ENCODE peak calls at places on chromosomes 6 and 20, in eight cellular contexts. One of them, this sample, is unnamed.

GRCh38 chr6:130365166-130366010 is 429 bp upstream of the TMEM200A start:
- DNase-seq in MM.1S: no peak
- DNase-seq in OCI-LY7: no peak
- DNase-seq in GM23248: peak
- DNase-seq in GM23338: peak
- DNase-seq in PC-3: peak
- DNase-seq in SK-N-SH: peak
- DNase-seq in neural progenitor cell: peak
- DNase-seq in this sample: peak

GRCh38 chr20:61722146-61722678 is 343.5 kb downstream of the TAF4 start:
- DNase-seq in GM23248: no peak
- DNase-seq in PC-3: no peak
- DNase-seq in MM.1S: no peak
- DNase-seq in OCI-LY7: no peak
- DNase-seq in SK-N-SH: peak
- DNase-seq in neural progenitor cell: no peak
- DNase-seq in GM23338: no peak
- DNase-seq in this sample: no peak

GRCh38 chr6:8627085-8627861 is 191.9 kb upstream of the SLC35B3 start:
- DNase-seq in neural progenitor cell: no peak
- DNase-seq in PC-3: peak
- DNase-seq in OCI-LY7: no peak
- DNase-seq in GM23248: peak
- DNase-seq in SK-N-SH: no peak
- DNase-seq in GM23338: no peak
- DNase-seq in MM.1S: no peak
- DNase-seq in this sample: peak

GRCh38 chr20:10390709-10391108 is 43.3 kb downstream of the MKKS start:
- DNase-seq in PC-3: no peak
- DNase-seq in GM23338: no peak
- DNase-seq in SK-N-SH: no peak
- DNase-seq in MM.1S: no peak
- DNase-seq in GM23248: no peak
- DNase-seq in OCI-LY7: no peak
- DNase-seq in neural progenitor cell: no peak
- DNase-seq in this sample: no peak

GRCh38 chr20:63127700-63128364 is 88.1 kb downstream of the YTHDF1 start:
- DNase-seq in GM23338: no peak
- DNase-seq in GM23248: no peak
- DNase-seq in SK-N-SH: no peak
- DNase-seq in PC-3: no peak
- DNase-seq in OCI-LY7: no peak
- DNase-seq in neural progenitor cell: no peak
- DNase-seq in MM.1S: no peak
- DNase-seq in this sample: no peak

GRCh38 chr6:88174906-88175305 is 8.8 kb upstream of the CNR1 start:
- DNase-seq in OCI-LY7: peak
- DNase-seq in neural progenitor cell: no peak
- DNase-seq in SK-N-SH: no peak
- DNase-seq in PC-3: no peak
- DNase-seq in MM.1S: no peak
- DNase-seq in GM23338: no peak
- DNase-seq in GM23248: no peak
- DNase-seq in this sample: no peak

GRCh38 chr6:146027586-146028249 is 1.1 kb upstream of the GRM1 start:
- DNase-seq in OCI-LY7: no peak
- DNase-seq in MM.1S: no peak
- DNase-seq in GM23248: peak
- DNase-seq in neural progenitor cell: peak
- DNase-seq in PC-3: no peak
- DNase-seq in GM23338: peak
- DNase-seq in SK-N-SH: peak
- DNase-seq in this sample: no peak

GRCh38 chr6:36245572-36246031 is 24.3 kb upstream of the PNPLA1 start:
- DNase-seq in neural progenitor cell: peak
- DNase-seq in GM23338: peak
- DNase-seq in SK-N-SH: peak
- DNase-seq in GM23248: no peak
- DNase-seq in PC-3: no peak
- DNase-seq in OCI-LY7: peak
- DNase-seq in MM.1S: no peak
- DNase-seq in this sample: peak

DNA sequence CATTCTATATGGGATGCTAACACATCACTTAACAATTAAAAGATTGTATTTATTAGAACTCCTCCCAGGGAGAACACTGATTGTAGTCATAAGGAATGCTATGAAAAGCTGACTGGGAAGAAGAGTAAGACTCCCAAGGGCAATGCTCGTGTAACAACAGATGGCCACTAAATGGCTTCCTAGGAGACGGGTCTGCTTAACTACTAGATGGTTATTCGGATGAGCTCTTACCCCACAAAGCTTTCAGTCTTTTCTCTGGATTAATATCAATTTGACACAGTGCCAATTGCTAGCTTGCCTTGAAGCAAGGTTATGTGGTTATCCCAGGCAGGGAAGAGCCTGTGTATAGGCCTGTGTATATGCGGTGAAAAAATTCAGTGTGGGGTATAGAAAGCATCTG is 86.3 kb upstream of the NOX3 start:
- DNase-seq in SK-N-SH: no peak
- DNase-seq in PC-3: no peak
- DNase-seq in GM23338: no peak
- DNase-seq in MM.1S: no peak
- DNase-seq in OCI-LY7: no peak
- DNase-seq in GM23248: no peak
- DNase-seq in neural progenitor cell: no peak
- DNase-seq in this sample: no peak
- TF ChIP-seq EZH2phosphoT487 in SK-N-SH: no peak
- TF ChIP-seq EZH2phosphoT487 in PC-3: no peak
- TF ChIP-seq EZH2phosphoT487 in GM23338: no peak
- TF ChIP-seq EZH2phosphoT487 in MM.1S: no peak
- TF ChIP-seq EZH2phosphoT487 in OCI-LY7: no peak
- TF ChIP-seq EZH2phosphoT487 in GM23248: no peak
- TF ChIP-seq EZH2phosphoT487 in neural progenitor cell: no peak
- TF ChIP-seq EZH2phosphoT487 in this sample: no peak

GRCh38 chr6:138814179-138814834 is 18.4 kb downstream of the ECT2L start:
- DNase-seq in PC-3: no peak
- DNase-seq in MM.1S: no peak
- DNase-seq in OCI-LY7: no peak
- DNase-seq in GM23338: no peak
- DNase-seq in GM23248: no peak
- DNase-seq in SK-N-SH: no peak
- DNase-seq in neural progenitor cell: no peak
- DNase-seq in this sample: peak

GRCh38 chr6:138818496-138819194 is 22.8 kb downstream of the ECT2L start:
- DNase-seq in OCI-LY7: peak
- DNase-seq in neural progenitor cell: no peak
- DNase-seq in PC-3: peak
- DNase-seq in GM23248: no peak
- DNase-seq in SK-N-SH: no peak
- DNase-seq in MM.1S: no peak
- DNase-seq in GM23338: peak
- DNase-seq in this sample: no peak

GRCh38 chr6:138817799-138818198 is 21.9 kb downstream of the ECT2L start:
- DNase-seq in GM23338: peak
- DNase-seq in GM23248: peak
- DNase-seq in neural progenitor cell: peak
- DNase-seq in SK-N-SH: no peak
- DNase-seq in MM.1S: no peak
- DNase-seq in OCI-LY7: no peak
- DNase-seq in PC-3: peak
- DNase-seq in this sample: peak

GRCh38 chr6:138815221-138815620 is 19.3 kb downstream of the ECT2L start:
- DNase-seq in MM.1S: no peak
- DNase-seq in neural progenitor cell: no peak
- DNase-seq in GM23338: no peak
- DNase-seq in PC-3: no peak
- DNase-seq in OCI-LY7: no peak
- DNase-seq in GM23248: no peak
- DNase-seq in SK-N-SH: no peak
- DNase-seq in this sample: no peak

DNA sequence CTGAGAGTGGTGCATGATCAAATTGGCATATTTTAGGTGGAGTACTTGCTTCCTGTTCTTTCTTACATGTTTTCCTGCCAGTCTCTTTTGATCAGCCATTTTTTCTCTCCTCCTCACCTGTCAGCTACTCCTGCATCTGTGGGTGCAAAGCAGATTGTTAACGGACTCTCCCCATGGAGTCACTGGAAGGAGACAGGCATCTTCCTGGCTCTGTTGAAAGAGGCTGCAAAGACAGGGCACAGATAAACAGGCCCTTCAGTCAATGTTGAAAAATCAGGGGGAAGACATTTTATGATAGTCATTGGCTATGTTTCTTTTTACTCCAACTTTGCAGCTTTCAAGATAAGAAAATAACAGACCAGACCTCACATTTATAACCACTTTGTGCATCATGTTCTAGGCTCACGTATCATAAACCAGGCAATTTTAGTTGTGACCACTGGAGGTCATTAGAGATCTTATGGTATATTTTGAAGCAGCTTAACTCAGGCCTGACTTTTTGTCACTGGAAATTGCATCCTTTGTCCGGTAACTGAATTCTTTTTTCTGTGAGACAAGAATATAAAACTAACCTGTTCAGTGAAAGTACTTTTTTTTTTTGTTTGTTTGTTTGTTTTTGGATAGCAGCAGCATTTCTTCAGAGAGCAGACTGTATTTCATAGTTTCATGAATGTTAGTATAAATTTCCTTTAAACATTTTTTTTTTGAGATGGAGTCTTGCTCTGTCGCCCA is 20.1 kb downstream of the ECT2L start:
- DNase-seq in OCI-LY7: peak
- DNase-seq in GM23248: peak
- DNase-seq in neural progenitor cell: peak
- DNase-seq in SK-N-SH: peak
- DNase-seq in MM.1S: peak
- DNase-seq in PC-3: peak
- DNase-seq in GM23338: peak
- DNase-seq in this sample: peak
- H3K27ac ChIP-seq in OCI-LY7: no peak
- H3K27ac ChIP-seq in GM23248: no peak
- H3K27ac ChIP-seq in neural progenitor cell: no peak
- H3K27ac ChIP-seq in SK-N-SH: no peak
- H3K27ac ChIP-seq in MM.1S: no peak
- H3K27ac ChIP-seq in PC-3: peak
- H3K27ac ChIP-seq in GM23338: no peak
- H3K27ac ChIP-seq in this sample: peak

GRCh38 chr20:37881601-37882343 is 21.2 kb upstream of the VSTM2L start:
- DNase-seq in SK-N-SH: peak
- DNase-seq in GM23248: no peak
- DNase-seq in OCI-LY7: no peak
- DNase-seq in PC-3: no peak
- DNase-seq in GM23338: no peak
- DNase-seq in MM.1S: no peak
- DNase-seq in neural progenitor cell: no peak
- DNase-seq in this sample: no peak

GRCh38 chr20:37882961-37883712 is 19.8 kb upstream of the VSTM2L start:
- DNase-seq in MM.1S: no peak
- DNase-seq in SK-N-SH: no peak
- DNase-seq in GM23248: no peak
- DNase-seq in GM23338: no peak
- DNase-seq in PC-3: no peak
- DNase-seq in neural progenitor cell: no peak
- DNase-seq in OCI-LY7: no peak
- DNase-seq in this sample: no peak

GRCh38 chr20:37879843-37880242 is 23.1 kb upstream of the VSTM2L start:
- DNase-seq in SK-N-SH: no peak
- DNase-seq in GM23338: no peak
- DNase-seq in GM23248: no peak
- DNase-seq in MM.1S: no peak
- DNase-seq in OCI-LY7: no peak
- DNase-seq in PC-3: no peak
- DNase-seq in neural progenitor cell: no peak
- DNase-seq in this sample: no peak

GRCh38 chr20:37879003-37879599 is 23.8 kb upstream of the VSTM2L start:
- DNase-seq in OCI-LY7: no peak
- DNase-seq in GM23338: no peak
- DNase-seq in GM23248: no peak
- DNase-seq in neural progenitor cell: no peak
- DNase-seq in PC-3: no peak
- DNase-seq in MM.1S: no peak
- DNase-seq in SK-N-SH: no peak
- DNase-seq in this sample: no peak

DNA sequence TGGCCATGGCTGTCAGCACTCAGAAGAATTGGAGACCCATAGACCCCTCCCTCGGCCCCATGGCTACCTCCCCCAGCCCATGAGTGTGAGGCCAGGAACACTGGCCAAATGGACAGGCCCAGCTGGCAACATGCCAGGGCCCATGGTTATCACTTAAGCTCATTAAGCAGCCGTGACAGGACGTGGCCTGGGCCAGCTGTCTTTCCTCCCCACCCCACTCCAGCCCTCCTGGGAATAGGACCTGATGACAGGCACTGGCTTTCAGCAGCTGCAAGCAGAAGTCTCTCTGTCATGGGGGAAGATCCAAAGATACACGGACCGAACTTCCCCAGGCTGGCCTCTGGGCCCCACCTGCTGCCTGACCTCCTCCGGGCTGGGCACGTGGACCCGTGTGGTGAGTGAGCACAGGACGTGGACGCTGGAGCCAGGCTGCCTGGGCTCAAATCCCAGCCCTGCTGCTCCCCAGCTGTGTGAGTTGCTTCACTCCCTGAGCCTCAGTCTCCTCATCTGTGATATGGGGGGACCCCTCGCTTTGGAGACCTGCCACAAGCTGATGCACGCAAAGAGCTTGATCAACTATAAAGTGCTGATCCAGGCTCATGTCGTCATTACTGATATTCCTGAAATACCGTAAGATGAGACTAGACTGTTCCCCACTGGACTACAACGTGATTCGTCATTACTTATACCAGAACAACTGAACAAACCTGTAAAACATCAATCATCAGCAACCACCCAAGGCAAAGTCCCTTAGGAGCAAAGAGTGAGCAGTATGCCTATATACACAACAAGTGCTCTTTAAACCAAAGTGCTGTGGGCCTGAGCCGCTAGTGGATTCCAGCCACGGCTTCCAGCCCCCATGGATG is 22.0 kb upstream of the VSTM2L start:
- DNase-seq in OCI-LY7: no peak
- DNase-seq in neural progenitor cell: no peak
- DNase-seq in MM.1S: no peak
- DNase-seq in GM23338: no peak
- DNase-seq in SK-N-SH: peak
- DNase-seq in GM23248: peak
- DNase-seq in PC-3: peak
- DNase-seq in this sample: peak
- TF ChIP-seq EZH2phosphoT487 in OCI-LY7: no peak
- TF ChIP-seq EZH2phosphoT487 in neural progenitor cell: no peak
- TF ChIP-seq EZH2phosphoT487 in MM.1S: no peak
- TF ChIP-seq EZH2phosphoT487 in GM23338: no peak
- TF ChIP-seq EZH2phosphoT487 in SK-N-SH: no peak
- TF ChIP-seq EZH2phosphoT487 in GM23248: no peak
- TF ChIP-seq EZH2phosphoT487 in PC-3: no peak
- TF ChIP-seq EZH2phosphoT487 in this sample: no peak

GRCh38 chr20:48813930-48814546 is 13.8 kb downstream of the PREX1 start:
- DNase-seq in SK-N-SH: no peak
- DNase-seq in OCI-LY7: no peak
- DNase-seq in GM23338: no peak
- DNase-seq in MM.1S: no peak
- DNase-seq in PC-3: no peak
- DNase-seq in neural progenitor cell: no peak
- DNase-seq in GM23248: no peak
- DNase-seq in this sample: no peak

GRCh38 chr20:48815537-48815936 is 12.3 kb downstream of the PREX1 start:
- DNase-seq in MM.1S: no peak
- DNase-seq in OCI-LY7: peak
- DNase-seq in GM23248: no peak
- DNase-seq in neural progenitor cell: no peak
- DNase-seq in PC-3: no peak
- DNase-seq in SK-N-SH: no peak
- DNase-seq in GM23338: no peak
- DNase-seq in this sample: no peak

GRCh38 chr20:48814633-48815032 is 13.2 kb downstream of the PREX1 start:
- DNase-seq in PC-3: no peak
- DNase-seq in SK-N-SH: no peak
- DNase-seq in neural progenitor cell: no peak
- DNase-seq in OCI-LY7: no peak
- DNase-seq in GM23248: no peak
- DNase-seq in GM23338: no peak
- DNase-seq in MM.1S: no peak
- DNase-seq in this sample: no peak

GRCh38 chr20:48813446-48813747 is 14.4 kb downstream of the PREX1 start:
- DNase-seq in MM.1S: no peak
- DNase-seq in GM23338: no peak
- DNase-seq in SK-N-SH: no peak
- DNase-seq in OCI-LY7: no peak
- DNase-seq in neural progenitor cell: no peak
- DNase-seq in GM23248: no peak
- DNase-seq in PC-3: no peak
- DNase-seq in this sample: no peak

DNA sequence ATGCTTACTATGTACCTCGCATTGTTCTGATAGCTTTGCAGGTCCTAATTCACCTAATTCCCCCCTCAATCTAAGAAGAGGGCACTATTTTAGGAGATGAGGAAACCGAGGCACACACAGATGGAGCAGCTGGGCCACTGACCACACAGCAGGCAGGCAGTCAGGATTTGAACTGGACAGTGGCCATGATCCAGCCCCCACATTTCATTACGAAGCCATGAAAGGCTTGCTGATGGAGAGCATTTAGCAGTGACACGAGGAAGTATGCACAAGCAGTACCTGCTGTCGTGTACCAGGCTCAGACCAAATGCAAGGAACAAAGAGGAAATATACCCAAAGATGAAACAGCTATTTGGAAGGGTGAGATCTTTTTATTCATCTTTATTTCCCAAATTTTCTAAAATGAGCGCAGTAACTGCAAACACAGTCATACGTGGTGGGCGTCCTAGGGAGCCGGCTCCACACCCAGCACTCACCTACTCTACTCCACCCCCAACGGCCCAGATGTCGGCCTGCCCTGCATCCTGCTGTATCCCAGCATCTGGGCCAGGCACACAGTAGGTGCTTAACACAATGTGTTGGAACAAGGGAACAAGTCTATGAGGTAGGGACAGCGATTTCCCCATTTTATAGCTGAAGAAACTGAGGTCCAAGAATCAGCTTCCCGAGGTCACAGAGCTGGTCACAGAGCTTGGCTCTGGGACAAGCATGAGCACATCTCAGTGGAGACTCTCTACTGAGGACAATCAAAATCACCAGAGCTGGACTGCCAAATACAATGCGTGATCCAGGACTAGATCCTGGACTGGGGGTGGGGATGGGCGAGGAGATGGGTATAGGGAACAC is 15.0 kb downstream of the PREX1 start:
- DNase-seq in SK-N-SH: no peak
- DNase-seq in OCI-LY7: no peak
- DNase-seq in MM.1S: no peak
- DNase-seq in GM23248: no peak
- DNase-seq in neural progenitor cell: no peak
- DNase-seq in PC-3: no peak
- DNase-seq in GM23338: no peak
- DNase-seq in this sample: no peak
- H3K27ac ChIP-seq in SK-N-SH: no peak
- H3K27ac ChIP-seq in OCI-LY7: no peak
- H3K27ac ChIP-seq in MM.1S: no peak
- H3K27ac ChIP-seq in GM23248: no peak
- H3K27ac ChIP-seq in neural progenitor cell: no peak
- H3K27ac ChIP-seq in PC-3: peak
- H3K27ac ChIP-seq in GM23338: no peak
- H3K27ac ChIP-seq in this sample: no peak